ENCODE peak calls at places on chromosomes 11 and 22, in ten cellular contexts. G is activated T-helper 2 cell treated with anti-CD3 and anti-CD28 coated beads, Interferon-gamma antibody, Interleukin-2, Interleukin-4, amounts not matched to agents 10 μg/mL and 5 μg/mL and 100 μg/mL, durations not matched to agents 14 hours and 24 hours and 36 hours; J is NCI-H2171; Z is T-cell; A is kidney; K is Calu3; B is lung microvascular endothelial cell; C is cardiac fibroblast; Y is cardiac muscle cell; O is HL-60. I is an unnamed sample.

GRCh38 chr22:32237905-32238304 is 17.2 kb downstream of the SLC5A4 start:
- DNase-seq in K (no peak), C (no peak), G (no peak), J (no peak), O (no peak), A (no peak), B (no peak), Z (no peak), Y (no peak), I (no peak)

GRCh38 chr11:123241874-123242538 is 47.0 kb upstream of the CLMP start:
- DNase-seq in O (no peak), B (no peak), K (no peak), Z (no peak), J (no peak), A (no peak), Y (no peak), G (no peak), C (no peak), I (no peak)

GRCh38 chr22:36379593-36380361 is 8.0 kb downstream of the MYH9 start:
- DNase-seq in Z (peak; percentile 62), O (no peak), G (peak; percentile 56), A (no peak), C (peak; percentile 66), K (peak; percentile 42), Y (no peak), B (peak; percentile 55), J (no peak), I (peak; percentile 80)

GRCh38 chr11:105986554-105986953 is 35.5 kb downstream of the MSANTD4 start:
- DNase-seq in Z (no peak), Y (no peak), J (no peak), C (no peak), O (no peak), B (no peak), G (no peak), K (no peak), A (no peak), I (no peak)

GRCh38 chr11:71568707-71569349 is 3.5 kb downstream of the KRTAP5-10 start:
- DNase-seq in Z (no peak), G (no peak), O (no peak), Y (no peak), B (no peak), A (no peak), J (no peak), C (peak; percentile 29), K (no peak), I (no peak)

GRCh38 chr22:41052661-41053490 is 39.5 kb upstream of the EP300 start:
- DNase-seq in Z (no peak), A (no peak), O (no peak), G (no peak), C (peak; percentile 56), B (no peak), Y (no peak), J (no peak), K (peak; percentile 11), I (no peak)

GRCh38 chr22:44076825-44077224 is 52.7 kb downstream of the PARVB start:
- DNase-seq in G (no peak), Z (no peak), C (no peak), K (no peak), O (no peak), Y (no peak), B (no peak), A (no peak), J (no peak), I (no peak)

GRCh38 chr11:99241059-99241458 is 220.3 kb downstream of the CNTN5 start:
- DNase-seq in Y (no peak), G (no peak), A (no peak), J (no peak), B (no peak), O (no peak), Z (no peak), C (no peak), K (no peak), I (no peak)

GRCh38 chr22:39298194-39298987 is 21.0 kb downstream of the RPL3 start:
- DNase-seq in O (no peak), K (no peak), A (no peak), B (no peak), C (no peak), Y (no peak), Z (no peak), J (no peak), G (no peak), I (no peak)

GRCh38 chr11:102111787-102112653 is 1.8 kb downstream of the YAP1 start:
- DNase-seq in J (no peak), C (peak; percentile 92), O (no peak), A (no peak), K (no peak), Z (peak; percentile 18), B (peak; percentile 89), Y (peak; percentile 49), G (no peak), I (no peak)

GRCh38 chr11:6968816-6969215 is 42.6 kb downstream of the ZNF215 start:
- DNase-seq in Z (no peak), G (no peak), O (no peak), C (peak; percentile 69), Y (no peak), J (no peak), K (no peak), A (no peak), B (no peak), I (no peak)

GRCh38 chr11:36400768-36401455 is 104.8 kb downstream of the PRR5L start:
- DNase-seq in K (no peak), G (no peak), Z (no peak), Y (no peak), B (no peak), J (no peak), C (no peak), A (peak; percentile 67), O (no peak), I (no peak)

GRCh38 chr11:120137187-120137610 is 714 bp downstream of the TRIM29 start:
- DNase-seq in Y (no peak), J (no peak), G (peak; percentile 0), Z (no peak), B (no peak), C (no peak), K (no peak), A (no peak), O (no peak), I (no peak)

GRCh38 chr22:40238425-40239344 is 61.0 kb downstream of the TNRC6B start:
- DNase-seq in C (peak; percentile 90), Y (no peak), K (peak; percentile 51), B (peak; percentile 85), G (no peak), A (no peak), J (no peak), O (no peak), Z (no peak), I (no peak)

GRCh38 chr11:64609436-64610047 is 18.5 kb downstream of the SLC22A12 start:
- DNase-seq in Y (no peak), C (no peak), A (no peak), O (peak; percentile 65), Z (no peak), G (no peak), K (no peak), B (no peak), J (no peak), I (no peak)

GRCh38 chr11:44030276-44030932 is 17.4 kb upstream of the ACCSL start:
- DNase-seq in Z (no peak), O (no peak), K (no peak), G (no peak), J (peak; percentile 68), Y (peak; percentile 87), A (no peak), B (no peak), C (peak; percentile 87), I (no peak)

GRCh38 chr11:13880719-13881118 is 81.8 kb upstream of the SPON1 start:
- DNase-seq in C (no peak), K (no peak), J (no peak), A (no peak), Y (no peak), B (no peak), G (no peak), O (no peak), Z (no peak), I (no peak)

GRCh38 chr11:120523196-120523595 is 11.6 kb downstream of the GRIK4 start:
- DNase-seq in A (no peak), Z (no peak), J (no peak), O (no peak), B (no peak), K (no peak), G (no peak), C (no peak), Y (no peak), I (no peak)

GRCh38 chr22:28172948-28173360 is 253.9 kb upstream of the PITPNB start:
- DNase-seq in Y (no peak), O (no peak), G (no peak), K (no peak), J (no peak), B (peak; percentile 51), Z (no peak), C (no peak), A (no peak), I (no peak)

GRCh38 chr22:35752833-35753189 is 35.1 kb downstream of the APOL5 start:
- DNase-seq in Z (no peak), A (no peak), O (no peak), C (no peak), B (peak; percentile 13), J (no peak), G (no peak), K (no peak), Y (no peak), I (no peak)

GRCh38 chr22:23256986-23257888 is 76.9 kb downstream of the BCR start:
- DNase-seq in Y (peak; percentile 49), G (no peak), K (no peak), C (peak; percentile 49), B (no peak), A (peak; percentile 80), Z (no peak), O (no peak), J (no peak), I (no peak)

GRCh38 chr11:45233121-45233803 is 52.9 kb downstream of the SYT13 start:
- DNase-seq in G (peak; percentile 45), Z (peak; percentile 64), B (peak; percentile 57), K (peak; percentile 79), O (peak; percentile 21), Y (peak; percentile 68), A (peak; percentile 85), J (no peak), C (peak; percentile 70), I (peak; percentile 44)

GRCh38 chr22:22825213-22825593 is 62.4 kb upstream of the IGLL5 start:
- DNase-seq in A (no peak), O (no peak), K (no peak), J (no peak), G (no peak), Y (no peak), C (no peak), Z (no peak), B (no peak), I (no peak)

GRCh38 chr11:84291996-84292395 is 1005.8 kb upstream of the CCDC90B start:
- DNase-seq in Y (no peak), K (no peak), Z (no peak), O (no peak), G (no peak), A (no peak), C (peak; percentile 53), J (no peak), B (peak; percentile 29), I (no peak)

GRCh38 chr11:122984186-122985011 is 2.8 kb upstream of the BSX start:
- DNase-seq in B (no peak), J (no peak), Y (peak; percentile 54), G (no peak), K (peak; percentile 7), A (no peak), O (no peak), C (peak; percentile 10), Z (no peak), I (no peak)

GRCh38 chr11:75793966-75794365 is 21.0 kb upstream of the UVRAG start:
- DNase-seq in G (no peak), J (no peak), A (peak; percentile 36), B (no peak), C (no peak), Y (no peak), Z (no peak), K (no peak), O (no peak), I (no peak)

I was measured in CD8-positive, alpha-beta T cell.